ENCODE peak calls at places on chromosomes 13 and 19, in four cellular contexts. I, E, H and M are unnamed samples. For H4K20me1, the result is how much of the 10 kb centered on the place peaks cover.

GRCh38 chr19:2983351-2984195 is 6.2 kb downstream of the TLE6 start:
- DNase-seq in H (no peak), E (peak), I (no peak), M (no peak)

GRCh38 chr13:22825186-22825585 is 355.6 kb upstream of the SGCG start:
- DNase-seq in E (no peak), H (no peak), I (no peak), M (no peak)

GRCh38 chr13:65336916-65337315 is 1893.2 kb downstream of the PCDH9 start:
- DNase-seq in E (no peak), I (no peak), H (no peak), M (no peak)

GRCh38 chr13:105441406-105441805 is 1094.1 kb downstream of the EFNB2 start:
- DNase-seq in E (no peak), H (no peak), I (no peak), M (no peak)

GRCh38 chr13:111398715-111399299 is 78.4 kb downstream of the TEX29 start:
- DNase-seq in I (peak), E (no peak), H (no peak), M (peak)

GRCh38 chr13:95246292-95247082 is 54.8 kb downstream of the ABCC4 start:
- DNase-seq in I (no peak), E (no peak), H (no peak), M (no peak)

GRCh38 chr19:44570984-44571684 is 41.7 kb upstream of the CEACAM20 start:
- DNase-seq in H (no peak), I (peak), E (no peak), M (peak)

GRCh38 chr13:90448466-90449037 is 898.9 kb upstream of the MIR17HG start:
- DNase-seq in I (no peak), E (no peak), H (no peak), M (no peak)

GRCh38 chr13:62838891-62839290 is 1423.2 kb upstream of the PCDH20 start:
- DNase-seq in E (no peak), H (no peak), I (no peak), M (no peak)

GRCh38 chr19:21487969-21488368 is 17.4 kb upstream of the ZNF429 start:
- DNase-seq in E (no peak), I (no peak), H (no peak), M (no peak)

GRCh38 chr19:16161848-16162247 is 11.5 kb downstream of the CIB3 start:
- DNase-seq in H (no peak), E (no peak), I (no peak), M (no peak)

GRCh38 chr19:10643968-10644290 is 10.2 kb upstream of the ILF3 start:
- DNase-seq in I (no peak), H (no peak), E (no peak), M (no peak)

GRCh38 chr19:36997843-36998235 is 80.4 kb upstream of the ZNF420 start:
- DNase-seq in E (no peak), H (no peak), I (no peak), M (no peak)

GRCh38 chr19:40225440-40226305 is 816 bp downstream of the CCNP start:
- DNase-seq in E (no peak), H (no peak), I (peak), M (no peak)

GRCh38 chr19:9644472-9644871 is 23.4 kb upstream of the ZNF561 start:
- DNase-seq in H (no peak), E (no peak), I (no peak), M (no peak)

GRCh38 chr19:18156841-18157464 is 4.0 kb downstream of the PIK3R2 start:
- DNase-seq in H (no peak), E (no peak), I (peak), M (peak)

GRCh38 chr19:17220207-17220758 is 5.1 kb downstream of the USE1 start:
- DNase-seq in H (no peak), I (no peak), E (no peak), M (peak)

GRCh38 chr19:38701455-38702063 is 42.7 kb downstream of the CAPN12 start:
- DNase-seq in H (no peak), I (peak), E (no peak), M (no peak)

GRCh38 chr19:32404213-32404938 is 1.2 kb upstream of the DPY19L3 start:
- DNase-seq in I (peak), E (no peak), H (no peak), M (no peak)

GRCh38 chr13:42445354-42445753 is 128.6 kb upstream of the TNFSF11 start:
- DNase-seq in H (no peak), I (no peak), E (no peak), M (no peak)

DNA sequence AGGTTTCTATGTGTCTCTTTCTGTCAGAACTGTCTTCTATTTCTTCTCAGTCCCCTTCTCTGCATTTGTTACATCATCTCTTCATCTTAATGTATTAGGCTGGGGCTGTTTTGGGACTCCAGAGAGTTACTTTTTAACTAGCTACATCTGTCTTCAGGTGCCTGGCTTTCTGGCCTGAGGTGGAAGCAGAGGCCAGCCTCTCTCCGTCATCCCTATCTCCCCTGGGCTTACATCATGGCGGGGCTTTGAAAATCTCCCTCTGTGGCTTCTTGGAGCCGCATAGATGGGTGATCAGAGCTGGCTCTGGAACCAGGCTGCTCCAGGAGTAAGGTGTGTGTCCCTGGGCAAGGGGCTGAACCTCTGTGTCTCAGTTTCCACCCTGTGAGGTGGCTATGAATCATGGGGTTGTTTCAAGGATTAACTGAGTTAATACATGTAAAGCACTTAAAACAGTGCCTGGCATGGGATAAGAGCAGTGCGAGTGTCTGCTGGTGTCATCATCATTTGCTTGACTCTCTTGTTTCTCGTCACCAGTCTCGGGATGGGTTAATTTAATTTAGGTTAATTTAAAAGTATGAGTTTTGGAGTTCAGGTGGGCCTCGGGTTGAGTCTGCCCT is 2.0 kb downstream of the EPN1 start:
- DNase-seq in I (no peak), H (no peak), E (no peak), M (no peak)
- H4K20me1 ChIP-seq in I (under half), H (under half), E (under half), M (under half)

DNA sequence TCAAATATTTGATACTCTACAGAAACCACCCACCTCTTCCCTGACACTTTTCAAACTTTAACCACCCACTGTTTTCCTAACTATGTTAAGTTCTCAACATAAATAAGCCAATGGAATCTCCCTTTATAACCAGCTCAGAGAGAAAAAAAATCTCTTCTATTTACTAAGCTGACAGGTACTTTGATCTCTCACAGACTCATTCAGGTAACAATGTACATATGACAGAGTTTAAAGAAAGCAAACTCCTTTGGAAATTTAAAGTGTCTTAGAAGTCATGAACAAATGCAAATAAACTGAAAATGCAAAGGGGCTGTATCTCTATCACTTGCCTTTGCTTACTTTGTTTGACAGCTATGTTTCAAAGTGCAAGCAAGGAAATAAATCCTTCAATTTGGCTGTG is 109.3 kb downstream of the KLF12 start:
- DNase-seq in H (no peak), I (peak), E (no peak), M (no peak)
- H3K4me3 ChIP-seq in H (peak), I (no peak), E (no peak), M (no peak)

GRCh38 chr19:4058696-4059492 is 7.8 kb downstream of the ZBTB7A start:
- DNase-seq in H (no peak), I (no peak), E (no peak), M (no peak)
- TF ChIP-seq ATF2 in H (no peak), I (no peak), E (no peak), M (no peak)

DNA sequence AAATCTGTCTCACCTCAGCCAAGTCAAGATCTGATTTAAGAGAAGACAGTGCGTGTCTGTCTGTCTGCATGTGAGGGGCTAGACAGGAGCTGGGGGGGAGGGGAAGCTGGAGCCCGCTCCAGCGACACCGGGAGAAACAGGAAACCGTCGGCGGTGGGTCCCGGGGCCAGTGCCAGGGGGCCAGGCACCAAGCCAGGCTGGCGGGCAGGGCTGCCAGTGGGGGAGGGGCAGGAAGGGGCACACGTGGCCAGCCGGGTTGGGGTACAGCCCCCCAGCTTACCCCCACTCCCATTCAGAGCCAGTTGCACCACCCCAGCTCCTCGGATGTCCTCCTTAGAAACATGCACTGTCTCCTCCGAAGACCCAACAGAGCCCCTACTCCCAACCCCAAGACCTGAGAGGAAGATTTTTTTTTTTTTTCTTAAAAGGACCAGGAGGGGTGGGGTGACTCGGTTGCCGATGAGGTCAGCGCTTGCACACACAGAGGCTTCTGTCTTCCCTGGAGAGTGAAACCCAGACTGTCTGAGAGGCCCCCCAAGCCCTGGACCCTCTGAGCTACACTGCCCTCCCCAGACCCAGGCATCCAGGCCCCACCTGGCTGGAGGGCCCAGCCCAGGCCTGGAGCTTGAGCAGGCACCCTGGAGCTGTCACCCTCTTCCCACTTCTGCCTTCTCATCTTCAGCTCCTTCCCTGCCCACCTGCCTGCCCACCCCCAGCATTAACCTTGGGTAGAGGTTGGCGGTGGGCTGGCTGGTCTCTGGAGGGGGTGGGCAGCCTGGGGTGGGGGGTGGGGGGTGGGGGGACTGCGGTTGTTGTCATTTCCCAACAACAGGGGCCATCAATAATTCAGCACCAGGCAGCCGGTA is 4.0 kb downstream of the ERF start:
- DNase-seq in I (no peak), E (no peak), H (no peak), M (no peak)
- H4K20me1 ChIP-seq in I (under half), E (under half), H (under half), M (under half)